ENCODE peak calls at places on chromosome 13, in six cellular contexts. A is foreskin keratinocyte; C is adrenal gland; D is cardiac muscle cell; G is lower leg skin; M is activated CD8-positive, alpha-beta T cell treated with anti-CD3 and anti-CD28 coated beads for 36 hours. T is an unnamed sample.

GRCh38 chr13:66264976-66265375 is 965.2 kb downstream of the PCDH9 start:
- DNase-seq in D (no peak), A (peak; percentile 23), M (no peak), C (no peak), G (no peak), T (no peak)

GRCh38 chr13:96809366-96810096 is 184.7 kb downstream of the OXGR1 start:
- DNase-seq in D (peak; percentile 22), M (no peak), C (no peak), G (no peak), A (no peak), T (no peak)

GRCh38 chr13:28204043-28204442 is 65.7 kb downstream of the PAN3 start:
- DNase-seq in G (no peak), M (no peak), A (no peak), C (no peak), D (no peak), T (no peak)

GRCh38 chr13:33193428-33193974 is 92.1 kb downstream of the STARD13 start:
- DNase-seq in D (no peak), M (no peak), A (no peak), G (no peak), C (no peak), T (no peak)

GRCh38 chr13:35789335-35790166 is 313.1 kb upstream of the MAB21L1 start:
- DNase-seq in G (no peak), D (peak; percentile 49), C (no peak), M (no peak), A (peak; percentile 39), T (peak; percentile 11)

GRCh38 chr13:47708386-47708785 is 292.7 kb downstream of the SUCLA2 start:
- DNase-seq in C (no peak), G (no peak), M (no peak), A (peak; percentile 74), D (no peak), T (no peak)

GRCh38 chr13:19845758-19846157 is 17.7 kb downstream of the ZMYM5 start:
- DNase-seq in G (no peak), A (peak; percentile 96), C (peak; percentile 62), M (peak; percentile 19), D (no peak), T (no peak)

GRCh38 chr13:21853779-21854178 is 182.9 kb downstream of the FGF9 start:
- DNase-seq in M (no peak), D (no peak), A (no peak), G (no peak), C (no peak), T (no peak)

GRCh38 chr13:43229506-43229905 is 206.1 kb downstream of the DNAJC15 start:
- DNase-seq in A (peak; percentile 17), D (no peak), G (no peak), C (no peak), M (no peak), T (no peak)

GRCh38 chr13:98897706-98898105 is 80.2 kb downstream of the DOCK9 start:
- DNase-seq in D (no peak), C (no peak), G (no peak), M (no peak), A (no peak), T (no peak)

GRCh38 chr13:28659611-28659970 is 661 bp downstream of the POMP start:
- DNase-seq in M (peak; percentile 41), G (no peak), D (no peak), C (no peak), A (peak; percentile 26), T (no peak)

GRCh38 chr13:110258876-110259631 is 47.9 kb downstream of the COL4A1 start:
- DNase-seq in G (no peak), A (no peak), C (no peak), M (no peak), D (no peak), T (no peak)

GRCh38 chr13:113981201-113981605 is 7.3 kb upstream of the C13orf46 start:
- DNase-seq in A (no peak), M (no peak), C (peak; percentile 13), G (peak; percentile 88), D (no peak), T (no peak)

GRCh38 chr13:99865420-99865930 is 106.1 kb downstream of the ZIC5 start:
- DNase-seq in D (no peak), M (no peak), C (no peak), A (no peak), G (no peak), T (no peak)

GRCh38 chr13:99119686-99120085 is 81.0 kb upstream of the UBAC2 start:
- DNase-seq in G (no peak), D (no peak), C (no peak), M (peak; percentile 53), A (peak; percentile 2), T (no peak)

GRCh38 chr13:75455962-75456361 is 26.0 kb downstream of the TBC1D4 start:
- DNase-seq in G (no peak), C (no peak), A (no peak), D (no peak), M (no peak), T (no peak)

GRCh38 chr13:51895906-51896888 is 34.4 kb downstream of the CCDC70 start:
- DNase-seq in C (peak; percentile 50), A (peak; percentile 19), M (peak; percentile 64), G (no peak), D (peak; percentile 69), T (peak; percentile 76)

GRCh38 chr13:61728468-61728867 is 312.8 kb upstream of the PCDH20 start:
- DNase-seq in D (peak; percentile 15), A (peak; percentile 16), G (no peak), M (no peak), C (no peak), T (no peak)

GRCh38 chr13:36551445-36551844 is 119.2 kb downstream of the CCNA1 start:
- DNase-seq in C (no peak), M (no peak), A (no peak), G (no peak), D (no peak), T (no peak)

GRCh38 chr13:85497652-85498051 is 301.6 kb downstream of the SLITRK6 start:
- DNase-seq in M (no peak), G (no peak), A (peak; percentile 91), C (no peak), D (no peak), T (no peak)

GRCh38 chr13:112731667-112732616 is 42.1 kb downstream of the ATP11A start:
- DNase-seq in M (no peak), A (no peak), G (no peak), D (no peak), C (no peak), T (no peak)

GRCh38 chr13:20616059-20616797 is 49.3 kb downstream of the IFT88 start:
- DNase-seq in M (no peak), C (no peak), D (no peak), G (no peak), A (peak; percentile 78), T (no peak)

GRCh38 chr13:98506343-98507059 is 70.4 kb downstream of the STK24 start:
- DNase-seq in A (no peak), M (no peak), C (no peak), D (no peak), G (no peak), T (no peak)

GRCh38 chr13:32031025-32031814 is at the start of gene FRY:
- DNase-seq in C (peak; percentile 51), G (peak; percentile 32), A (no peak), M (peak; percentile 54), D (peak; percentile 78), T (peak; percentile 74)

DNA sequence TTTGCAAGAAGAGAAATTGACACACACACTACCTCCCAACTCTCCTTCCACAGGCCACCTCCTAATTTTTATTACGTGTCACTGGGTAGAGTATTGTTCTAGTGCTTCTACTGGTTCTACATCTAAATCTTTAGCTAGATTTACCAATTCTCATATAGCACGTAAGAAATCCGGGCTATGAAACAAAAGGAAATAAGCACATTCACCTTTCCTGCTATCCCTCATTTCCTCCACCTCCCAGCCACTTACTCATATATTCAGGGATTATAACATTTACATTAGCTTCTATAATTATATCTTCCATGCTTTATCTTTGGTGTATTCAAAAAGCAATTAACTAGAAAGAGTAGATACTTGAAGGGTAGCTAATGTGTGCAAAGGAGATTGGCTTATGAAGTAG is 39.7 kb downstream of the USP12 start:
- DNase-seq in M (no peak), C (no peak), G (no peak), A (no peak), D (no peak), T (no peak)
- TF ChIP-seq CTCF in M (no peak), C (no peak), G (no peak), A (no peak), D (no peak), T (no peak)

GRCh38 chr13:45269204-45269603 is 68.4 kb upstream of the KCTD4 start:
- DNase-seq in D (no peak), A (no peak), G (no peak), M (no peak), C (no peak), T (no peak)
- TF ChIP-seq CTCF in D (no peak), A (peak; percentile 35), G (no peak), M (no peak), C (no peak), T (peak; percentile 3)

DNA sequence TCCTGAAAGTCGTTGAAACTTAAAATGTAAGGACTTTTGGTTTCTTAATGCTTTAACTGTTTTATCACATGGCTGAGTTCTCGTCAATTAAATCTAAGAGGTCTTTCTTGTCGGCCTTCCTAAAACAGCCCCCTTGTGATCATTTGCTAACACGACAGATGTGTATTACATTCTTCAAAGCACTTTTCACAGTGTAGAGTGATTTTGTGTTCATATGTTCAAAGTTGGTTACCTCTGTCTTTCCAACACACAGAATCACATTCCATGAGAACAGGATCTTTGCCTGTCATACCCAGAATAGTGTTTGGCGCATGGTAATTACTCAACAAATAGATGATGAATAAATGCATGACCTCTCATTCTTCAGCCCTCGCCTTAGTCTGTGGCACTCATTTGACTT is 1.1 kb downstream of the GTF2F2 start:
- DNase-seq in G (no peak), C (no peak), M (no peak), D (peak; percentile 15), A (peak; percentile 22), T (peak; percentile 14)
- TF ChIP-seq CTCF in G (no peak), C (no peak), M (no peak), D (peak; percentile 17), A (peak; percentile 44), T (no peak)

DNA sequence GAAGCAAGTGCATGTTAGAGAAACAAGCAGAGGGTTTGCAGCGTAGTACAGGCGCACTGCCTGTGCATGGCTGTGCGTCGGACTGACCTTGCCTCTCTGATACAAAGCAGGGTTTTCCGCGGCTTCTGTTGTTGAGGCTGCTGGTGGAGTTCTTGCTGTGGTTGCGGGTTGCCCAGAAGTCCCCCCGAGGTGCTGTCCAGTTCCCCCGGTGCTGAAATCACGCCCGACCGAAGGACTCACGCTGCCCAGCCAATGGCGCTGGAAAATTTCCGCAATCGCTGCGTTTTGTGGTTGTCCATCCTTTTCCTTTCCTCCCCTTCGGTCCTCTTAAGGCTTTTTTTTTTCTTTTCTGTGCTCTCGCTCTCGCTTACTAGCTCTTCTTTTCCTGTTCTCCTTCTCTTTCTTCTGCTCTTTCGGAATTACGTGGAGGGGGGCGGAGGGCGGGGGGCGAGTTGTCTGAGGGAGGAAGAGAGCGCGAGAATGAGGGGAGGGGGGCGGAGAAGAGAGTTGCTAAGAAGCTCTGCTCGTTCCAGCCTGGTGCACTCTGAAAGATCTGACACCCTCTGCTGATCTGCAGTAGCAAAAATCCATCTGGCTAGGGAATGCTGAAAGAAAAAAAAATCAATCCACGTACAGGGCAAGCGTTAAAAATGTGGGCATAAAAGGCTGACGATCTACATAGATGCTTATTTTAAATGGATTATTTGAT is at the start of gene SLITRK1:
- DNase-seq in A (peak; percentile 30), D (peak; percentile 91), M (peak; percentile 49), C (peak; percentile 34), G (no peak), T (no peak)
- TF ChIP-seq CTCF in A (no peak), D (no peak), M (no peak), C (no peak), G (no peak), T (no peak)